ENCODE peak calls at places on chromosomes 16 and 17, in five cellular contexts. One of them, this sample, is unnamed.

GRCh38 chr17:40301315-40301714 is 7.7 kb upstream of the RARA start:
- DNase-seq in spleen: no peak
- DNase-seq in CD4-positive, alpha-beta T cell: no peak
- DNase-seq in heart left ventricle: no peak
- DNase-seq in A549: no peak
- DNase-seq in this sample: no peak

GRCh38 chr17:57921342-57921741 is 33.9 kb downstream of the CUEDC1 start:
- DNase-seq in spleen: no peak
- DNase-seq in CD4-positive, alpha-beta T cell: no peak
- DNase-seq in heart left ventricle: no peak
- DNase-seq in A549: no peak
- DNase-seq in this sample: no peak

GRCh38 chr16:77674888-77675287 is 47.4 kb upstream of the NUDT7 start:
- DNase-seq in spleen: no peak
- DNase-seq in CD4-positive, alpha-beta T cell: no peak
- DNase-seq in heart left ventricle: no peak
- DNase-seq in A549: no peak
- DNase-seq in this sample: no peak

GRCh38 chr16:68776821-68777485 is 39.9 kb downstream of the CDH1 start:
- DNase-seq in spleen: no peak
- DNase-seq in CD4-positive, alpha-beta T cell: no peak
- DNase-seq in heart left ventricle: no peak
- DNase-seq in A549: no peak
- DNase-seq in this sample: no peak

GRCh38 chr16:56673916-56674315 is 4.3 kb downstream of the MT1H start:
- DNase-seq in spleen: no peak
- DNase-seq in CD4-positive, alpha-beta T cell: no peak
- DNase-seq in heart left ventricle: no peak
- DNase-seq in A549: no peak
- DNase-seq in this sample: no peak

GRCh38 chr16:3950343-3951193 is 70.1 kb upstream of the CREBBP start:
- DNase-seq in spleen: no peak
- DNase-seq in CD4-positive, alpha-beta T cell: no peak
- DNase-seq in heart left ventricle: peak; percentile 88
- DNase-seq in A549: no peak
- DNase-seq in this sample: peak; percentile 96

GRCh38 chr17:60297729-60298293 is 94.1 kb downstream of the USP32 start:
- DNase-seq in spleen: no peak
- DNase-seq in CD4-positive, alpha-beta T cell: no peak
- DNase-seq in heart left ventricle: no peak
- DNase-seq in A549: no peak
- DNase-seq in this sample: no peak

GRCh38 chr16:67928561-67929364 is 2.9 kb downstream of the CTRL start:
- DNase-seq in spleen: peak; percentile 92
- DNase-seq in CD4-positive, alpha-beta T cell: peak; percentile 79
- DNase-seq in heart left ventricle: peak; percentile 63
- DNase-seq in A549: peak; percentile 91
- DNase-seq in this sample: no peak

GRCh38 chr17:73013816-73014663 is 78.4 kb downstream of the SLC39A11 start:
- DNase-seq in spleen: no peak
- DNase-seq in CD4-positive, alpha-beta T cell: no peak
- DNase-seq in heart left ventricle: no peak
- DNase-seq in A549: peak; percentile 51
- DNase-seq in this sample: no peak

GRCh38 chr16:66935319-66936011 is at the start of gene CES2:
- DNase-seq in spleen: peak; percentile 83
- DNase-seq in CD4-positive, alpha-beta T cell: no peak
- DNase-seq in heart left ventricle: peak; percentile 56
- DNase-seq in A549: no peak
- DNase-seq in this sample: no peak

GRCh38 chr16:49003022-49003421 is 278.6 kb downstream of the CBLN1 start:
- DNase-seq in spleen: no peak
- DNase-seq in CD4-positive, alpha-beta T cell: no peak
- DNase-seq in heart left ventricle: no peak
- DNase-seq in A549: no peak
- DNase-seq in this sample: no peak

GRCh38 chr17:670286-670685 is 44.4 kb downstream of the VPS53 start:
- DNase-seq in spleen: no peak
- DNase-seq in CD4-positive, alpha-beta T cell: no peak
- DNase-seq in heart left ventricle: no peak
- DNase-seq in A549: no peak
- DNase-seq in this sample: no peak

GRCh38 chr16:56606688-56607618 is 1.4 kb upstream of the MT2A start:
- DNase-seq in spleen: peak; percentile 89
- DNase-seq in CD4-positive, alpha-beta T cell: no peak
- DNase-seq in heart left ventricle: peak; percentile 75
- DNase-seq in A549: peak; percentile 83
- DNase-seq in this sample: peak; percentile 96

GRCh38 chr16:85987750-85988078 is 88.8 kb downstream of the IRF8 start:
- DNase-seq in spleen: no peak
- DNase-seq in CD4-positive, alpha-beta T cell: no peak
- DNase-seq in heart left ventricle: no peak
- DNase-seq in A549: peak; percentile 79
- DNase-seq in this sample: no peak

GRCh38 chr16:85988723-85989313 is 89.9 kb downstream of the IRF8 start:
- DNase-seq in spleen: no peak
- DNase-seq in CD4-positive, alpha-beta T cell: no peak
- DNase-seq in heart left ventricle: no peak
- DNase-seq in A549: no peak
- DNase-seq in this sample: no peak

GRCh38 chr16:85984947-85985451 is 86.0 kb downstream of the IRF8 start:
- DNase-seq in spleen: peak; percentile 80
- DNase-seq in CD4-positive, alpha-beta T cell: no peak
- DNase-seq in heart left ventricle: no peak
- DNase-seq in A549: no peak
- DNase-seq in this sample: no peak

GRCh38 chr16:85988306-85988705 is 89.3 kb downstream of the IRF8 start:
- DNase-seq in spleen: no peak
- DNase-seq in CD4-positive, alpha-beta T cell: no peak
- DNase-seq in heart left ventricle: no peak
- DNase-seq in A549: no peak
- DNase-seq in this sample: no peak

DNA sequence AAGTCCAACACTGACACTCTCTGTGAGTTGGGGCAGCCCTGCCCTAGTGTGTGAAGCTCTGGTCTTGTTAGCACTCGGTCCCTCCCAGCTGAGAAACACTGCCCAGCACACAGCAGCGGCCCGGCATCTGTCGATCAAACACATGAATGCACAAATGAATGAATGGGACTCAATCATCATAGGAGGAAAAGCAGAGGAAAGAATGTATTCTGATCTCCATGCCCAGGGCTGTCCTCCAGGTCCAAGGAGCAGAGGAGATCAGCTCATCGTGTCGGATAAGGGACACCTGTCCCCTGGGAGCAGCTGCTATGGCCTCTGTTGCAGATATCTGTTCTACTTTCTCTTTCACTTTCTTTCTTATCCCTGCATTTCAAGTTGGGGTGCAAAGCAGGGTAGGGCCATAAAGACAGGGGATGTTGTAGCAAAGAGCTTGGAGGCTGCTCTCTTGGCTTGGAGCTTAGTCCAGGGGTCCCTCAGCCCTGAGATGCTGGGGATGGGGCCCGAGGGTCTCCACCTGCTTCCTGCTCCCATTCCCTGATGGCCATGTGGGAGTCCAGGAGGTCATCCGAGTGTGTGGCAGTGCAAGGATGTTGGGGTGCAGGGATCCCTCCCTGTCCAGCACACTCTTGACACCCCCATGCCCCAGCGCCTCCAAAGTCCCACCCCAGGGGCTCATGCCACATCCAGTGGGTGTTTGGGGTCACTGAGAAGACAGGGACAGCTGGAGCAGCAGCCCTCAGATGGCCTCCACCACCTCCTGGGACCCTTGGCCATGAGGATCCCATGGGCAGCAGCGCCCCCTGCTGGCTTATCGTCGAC is 88.2 kb downstream of the IRF8 start:
- DNase-seq in spleen: peak; percentile 73
- DNase-seq in CD4-positive, alpha-beta T cell: peak; percentile 57
- DNase-seq in heart left ventricle: no peak
- DNase-seq in A549: no peak
- DNase-seq in this sample: no peak
- TF ChIP-seq CTCF in spleen: peak; percentile 79
- TF ChIP-seq CTCF in CD4-positive, alpha-beta T cell: peak; percentile 78
- TF ChIP-seq CTCF in heart left ventricle: peak; percentile 56
- TF ChIP-seq CTCF in A549: peak; percentile 50
- TF ChIP-seq CTCF in this sample: peak; percentile 35

GRCh38 chr17:17052462-17053221 is 10.4 kb downstream of the MPRIP start:
- DNase-seq in spleen: peak; percentile 72
- DNase-seq in CD4-positive, alpha-beta T cell: peak; percentile 25
- DNase-seq in heart left ventricle: no peak
- DNase-seq in A549: no peak
- DNase-seq in this sample: no peak
- TF ChIP-seq CTCF in spleen: no peak
- TF ChIP-seq CTCF in CD4-positive, alpha-beta T cell: no peak
- TF ChIP-seq CTCF in heart left ventricle: no peak
- TF ChIP-seq CTCF in A549: no peak
- TF ChIP-seq CTCF in this sample: no peak

DNA sequence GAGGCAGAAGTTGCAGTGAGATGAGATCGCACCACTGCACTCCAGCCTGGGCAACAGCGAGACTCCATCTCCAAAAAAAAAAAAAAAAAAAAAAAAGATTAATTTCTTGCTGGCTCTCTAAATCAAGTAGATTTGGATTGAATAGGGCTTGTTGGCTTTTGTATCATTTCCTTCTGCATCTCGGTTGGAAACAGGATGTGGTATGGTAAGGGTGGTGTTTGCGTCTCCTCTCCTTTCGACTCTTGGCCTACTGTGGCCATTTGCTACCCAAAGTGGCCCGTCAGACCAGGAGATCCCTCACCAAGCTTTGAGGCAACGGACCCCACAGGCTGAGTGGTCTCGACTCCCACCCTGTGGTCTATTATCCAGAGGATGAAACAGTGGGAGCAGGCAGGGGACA is 168.0 kb upstream of the IRX3 start:
- DNase-seq in spleen: no peak
- DNase-seq in CD4-positive, alpha-beta T cell: no peak
- DNase-seq in heart left ventricle: no peak
- DNase-seq in A549: no peak
- DNase-seq in this sample: no peak
- TF ChIP-seq CTCF in spleen: no peak
- TF ChIP-seq CTCF in CD4-positive, alpha-beta T cell: no peak
- TF ChIP-seq CTCF in heart left ventricle: no peak
- TF ChIP-seq CTCF in A549: no peak
- TF ChIP-seq CTCF in this sample: no peak

GRCh38 chr17:48612854-48613691 is 2.0 kb downstream of the HOXB8 start:
- DNase-seq in spleen: peak; percentile 47
- DNase-seq in CD4-positive, alpha-beta T cell: no peak
- DNase-seq in heart left ventricle: no peak
- DNase-seq in A549: peak; percentile 84
- DNase-seq in this sample: no peak
- TF ChIP-seq CTCF in spleen: peak; percentile 24
- TF ChIP-seq CTCF in CD4-positive, alpha-beta T cell: no peak
- TF ChIP-seq CTCF in heart left ventricle: no peak
- TF ChIP-seq CTCF in A549: no peak
- TF ChIP-seq CTCF in this sample: peak; percentile 21

DNA sequence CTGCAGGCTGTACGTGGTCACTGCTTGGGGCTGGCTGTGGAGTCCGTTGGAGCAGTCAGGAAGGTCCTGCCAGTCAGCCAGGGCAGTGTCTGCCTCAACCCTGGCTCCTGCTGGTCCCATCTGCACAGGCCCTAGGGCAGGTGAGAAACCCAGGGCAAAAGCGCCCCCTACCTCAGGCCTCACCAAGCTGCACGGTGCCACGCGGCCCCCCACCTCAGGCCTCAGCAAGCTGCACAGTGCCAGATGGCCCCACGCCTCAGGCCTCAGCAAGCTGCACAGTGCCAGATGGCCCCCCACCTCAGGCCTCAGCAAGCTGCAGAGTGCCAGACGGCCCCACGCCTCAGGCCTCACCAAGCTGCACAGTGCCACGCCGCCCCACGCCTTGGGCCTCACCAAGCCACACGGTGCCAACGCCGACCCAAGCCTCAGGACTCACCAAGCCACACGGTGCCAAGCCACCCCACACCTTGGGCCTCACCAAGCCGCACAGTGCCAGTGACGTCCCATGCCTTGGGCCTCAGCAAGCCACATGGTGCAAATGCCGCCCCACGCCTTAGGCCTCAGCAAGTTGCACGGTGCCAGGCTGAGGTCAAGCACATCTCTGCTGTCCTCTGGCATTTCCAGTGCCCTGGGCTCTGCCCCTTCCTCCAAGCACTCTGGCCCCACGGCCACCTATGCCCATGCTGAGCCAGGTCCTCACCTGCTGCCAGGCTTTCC is 5.5 kb downstream of the TMEM204 start:
- DNase-seq in spleen: no peak
- DNase-seq in CD4-positive, alpha-beta T cell: peak; percentile 57
- DNase-seq in heart left ventricle: no peak
- DNase-seq in A549: no peak
- DNase-seq in this sample: no peak
- TF ChIP-seq CTCF in spleen: no peak
- TF ChIP-seq CTCF in CD4-positive, alpha-beta T cell: no peak
- TF ChIP-seq CTCF in heart left ventricle: no peak
- TF ChIP-seq CTCF in A549: peak; percentile 7
- TF ChIP-seq CTCF in this sample: peak; percentile 17

GRCh38 chr17:68953340-68953997 is 1.7 kb downstream of the ABCA8 start:
- DNase-seq in spleen: no peak
- DNase-seq in CD4-positive, alpha-beta T cell: no peak
- DNase-seq in heart left ventricle: no peak
- DNase-seq in A549: no peak
- DNase-seq in this sample: no peak
- TF ChIP-seq CTCF in spleen: no peak
- TF ChIP-seq CTCF in CD4-positive, alpha-beta T cell: no peak
- TF ChIP-seq CTCF in heart left ventricle: no peak
- TF ChIP-seq CTCF in A549: no peak
- TF ChIP-seq CTCF in this sample: no peak

GRCh38 chr16:83113317-83113716 is 486.5 kb downstream of the CDH13 start:
- DNase-seq in spleen: no peak
- DNase-seq in CD4-positive, alpha-beta T cell: no peak
- DNase-seq in heart left ventricle: no peak
- DNase-seq in A549: peak; percentile 10
- DNase-seq in this sample: no peak
- TF ChIP-seq CTCF in spleen: peak; percentile 24
- TF ChIP-seq CTCF in CD4-positive, alpha-beta T cell: no peak
- TF ChIP-seq CTCF in heart left ventricle: no peak
- TF ChIP-seq CTCF in A549: peak; percentile 7
- TF ChIP-seq CTCF in this sample: peak; percentile 58

DNA sequence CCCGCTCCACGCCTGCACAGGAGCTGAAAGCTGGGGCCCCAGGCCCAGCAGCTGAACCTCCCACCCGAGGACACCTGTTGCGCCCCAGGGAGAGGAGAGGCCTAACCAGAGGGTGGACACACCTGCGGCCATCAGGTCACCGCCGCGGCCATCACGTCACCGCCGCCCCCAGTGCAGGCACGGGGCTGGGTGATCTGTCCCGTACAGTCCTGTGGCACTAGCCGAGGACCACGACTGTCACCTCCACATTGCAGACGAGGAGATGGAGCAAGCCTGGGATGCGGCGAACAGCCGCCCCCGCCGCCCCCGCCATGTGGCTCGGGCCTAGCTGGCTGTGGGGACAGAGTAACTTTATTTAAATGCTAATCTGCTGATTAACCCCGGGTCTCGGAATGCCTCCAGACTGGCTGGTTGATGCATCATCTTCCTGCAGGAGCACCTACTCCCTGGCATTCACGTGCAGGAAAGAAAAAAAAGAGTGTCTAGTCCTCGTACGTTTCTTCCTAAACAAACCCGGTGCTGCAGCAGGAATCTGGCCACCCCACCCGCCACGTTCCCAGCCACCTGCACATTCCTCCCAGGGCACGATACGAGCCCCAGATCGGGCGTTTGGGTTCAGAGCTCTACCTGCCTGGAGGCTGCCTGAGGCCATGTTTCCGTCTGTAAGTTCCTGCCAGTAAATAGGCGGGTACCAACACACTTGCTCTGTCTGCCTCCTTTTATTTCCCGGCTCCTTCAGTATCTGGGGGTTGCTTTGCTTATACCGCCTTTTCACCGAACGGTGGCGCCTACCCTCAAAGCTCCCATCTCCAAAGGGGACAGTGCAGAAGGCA is 29.9 kb downstream of the PIEZO1 start:
- DNase-seq in spleen: no peak
- DNase-seq in CD4-positive, alpha-beta T cell: no peak
- DNase-seq in heart left ventricle: no peak
- DNase-seq in A549: no peak
- DNase-seq in this sample: no peak
- TF ChIP-seq CTCF in spleen: no peak
- TF ChIP-seq CTCF in CD4-positive, alpha-beta T cell: no peak
- TF ChIP-seq CTCF in heart left ventricle: no peak
- TF ChIP-seq CTCF in A549: no peak
- TF ChIP-seq CTCF in this sample: peak; percentile 63

This sample was measured in BJ.